ENCODE peak calls at places on chromosomes 11 and 22, in five cellular contexts. H is fibroblast of the aortic adventitia, N is upper lobe of left lung, M is AG04449, T is choroid plexus epithelial cell. D is an unnamed sample.

GRCh38 chr11:67053896-67054850 is 2.5 kb upstream of the RHOD start:
- DNase-seq in M (no peak), H (peak), T (peak), N (no peak), D (peak)

GRCh38 chr11:86264649-86265048 is 20.1 kb downstream of the EED start:
- DNase-seq in N (no peak), M (no peak), T (no peak), H (no peak), D (no peak)

GRCh38 chr11:118789501-118790356 is 1.2 kb downstream of the DDX6 start:
- DNase-seq in H (peak), M (no peak), T (peak), N (no peak), D (peak)

GRCh38 chr22:24996420-24996952 is 44.0 kb downstream of the KIAA1671 start:
- DNase-seq in H (peak), M (no peak), T (peak), N (no peak), D (no peak)

GRCh38 chr11:80441821-80442220 is 1001.0 kb upstream of the TENM4 start:
- DNase-seq in T (peak), M (no peak), H (no peak), N (no peak), D (peak)

GRCh38 chr11:117839936-117840813 is 15.6 kb upstream of the FXYD2 start:
- DNase-seq in T (no peak), M (no peak), H (no peak), N (no peak), D (no peak)

GRCh38 chr11:115084191-115084590 is 405.9 kb downstream of the NXPE2 start:
- DNase-seq in T (no peak), H (no peak), M (no peak), N (no peak), D (no peak)

GRCh38 chr11:76674517-76675400 is 4.2 kb upstream of the LRRC32 start:
- DNase-seq in T (no peak), M (no peak), H (no peak), N (no peak), D (no peak)

GRCh38 chr22:31944700-31945477 is 554 bp downstream of the YWHAH start:
- DNase-seq in M (no peak), H (no peak), N (peak), T (no peak), D (no peak)

GRCh38 chr11:353315-353857 is 15.9 kb upstream of the B4GALNT4 start:
- DNase-seq in H (peak), T (peak), M (peak), N (peak), D (peak)

GRCh38 chr11:10205928-10206327 is 88.1 kb downstream of the SBF2 start:
- DNase-seq in H (no peak), T (no peak), M (no peak), N (no peak), D (no peak)

GRCh38 chr11:10208045-10208674 is 85.9 kb downstream of the SBF2 start:
- DNase-seq in H (peak), M (no peak), N (no peak), T (peak), D (no peak)

DNA sequence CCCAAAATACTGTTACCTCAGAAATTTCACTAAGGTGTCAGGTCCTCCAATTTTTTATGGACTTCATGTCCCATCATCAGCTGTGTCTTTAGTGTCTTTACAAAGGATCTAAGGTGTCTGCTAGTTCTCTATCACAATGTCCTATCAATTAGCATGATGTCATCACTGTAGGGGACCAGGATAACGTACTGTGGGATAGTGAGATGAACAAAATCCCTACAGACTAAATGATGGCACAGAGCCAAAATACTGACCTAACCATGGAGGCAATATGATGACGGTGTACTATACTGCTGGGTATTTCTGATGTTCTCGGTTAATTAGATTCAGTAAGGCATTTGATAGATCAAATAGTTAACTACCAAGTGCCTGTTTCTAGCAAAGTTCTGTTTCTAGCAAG is 82.5 kb downstream of the SBF2 start:
- DNase-seq in H (no peak), N (no peak), T (no peak), M (no peak), D (no peak)
- TF ChIP-seq CTCF in H (no peak), N (no peak), T (no peak), M (no peak), D (no peak)

GRCh38 chr11:96340555-96340885 is 2.5 kb downstream of the MAML2 start:
- DNase-seq in N (no peak), H (peak), T (no peak), M (no peak), D (no peak)
- H3K4me3 ChIP-seq in N (peak), H (peak), T (peak), M (peak), D (peak)

GRCh38 chr22:41092847-41093371 is 517 bp downstream of the EP300 start:
- DNase-seq in T (peak), N (no peak), H (peak), M (no peak), D (no peak)

GRCh38 chr22:41096391-41096790 is 4.0 kb downstream of the EP300 start:
- DNase-seq in N (no peak), M (no peak), H (no peak), T (no peak), D (no peak)

GRCh38 chr22:41094036-41094435 is 1.6 kb downstream of the EP300 start:
- DNase-seq in T (peak), M (no peak), H (peak), N (no peak), D (peak)

GRCh38 chr22:41091139-41092022 is 1.0 kb upstream of the EP300 start:
- DNase-seq in T (peak), M (peak), N (peak), H (peak), D (peak)

DNA sequence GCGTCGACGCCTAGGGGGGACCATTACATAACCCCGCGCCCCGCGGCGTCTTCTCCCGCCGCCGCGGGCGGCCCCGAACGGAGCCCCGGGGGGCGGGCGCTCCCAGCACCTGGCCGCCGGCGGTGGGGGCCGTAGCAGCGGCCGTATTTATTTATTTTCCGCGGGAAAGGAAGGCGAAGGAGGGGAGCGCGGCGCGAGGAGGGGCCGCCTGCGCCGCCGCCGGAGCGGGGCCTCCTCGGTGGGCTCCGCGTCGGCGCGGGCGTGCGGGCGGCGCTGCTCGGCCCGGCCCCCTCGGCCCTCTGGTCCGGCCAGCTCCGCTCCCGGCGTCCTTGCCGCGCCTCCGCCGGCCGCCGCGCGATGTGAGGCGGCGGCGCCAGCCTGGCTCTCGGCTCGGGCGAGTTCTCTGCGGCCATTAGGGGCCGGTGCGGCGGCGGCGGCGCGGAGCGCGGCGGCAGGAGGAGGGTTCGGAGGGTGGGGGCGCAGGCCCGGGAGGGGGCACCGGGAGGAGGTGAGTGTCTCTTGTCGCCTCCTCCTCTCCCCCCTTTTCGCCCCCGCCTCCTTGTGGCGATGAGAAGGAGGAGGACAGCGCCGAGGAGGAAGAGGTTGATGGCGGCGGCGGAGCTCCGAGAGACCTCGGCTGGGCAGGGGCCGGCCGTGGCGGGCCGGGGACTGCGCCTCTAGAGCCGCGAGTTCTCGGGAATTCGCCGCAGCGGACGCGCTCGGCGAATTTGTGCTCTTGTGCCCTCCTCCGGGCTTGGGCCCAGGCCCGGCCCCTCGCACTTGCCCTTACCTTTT is at the start of gene EP300:
- DNase-seq in M (peak), T (peak), H (peak), N (peak), D (peak)
- TF ChIP-seq CTCF in M (peak), T (peak), H (peak), N (peak), D (peak)

GRCh38 chr22:22062306-22062793 is 79.8 kb upstream of the TOP3B start:
- DNase-seq in T (no peak), M (no peak), N (no peak), H (no peak), D (no peak)

GRCh38 chr22:22060200-22061084 is 77.9 kb upstream of the TOP3B start:
- DNase-seq in H (peak), T (peak), N (peak), M (no peak), D (peak)

GRCh38 chr22:22058649-22059475 is 76.3 kb upstream of the TOP3B start:
- DNase-seq in H (no peak), N (no peak), T (no peak), M (no peak), D (no peak)

GRCh38 chr22:22059476-22060002 is 77.0 kb upstream of the TOP3B start:
- DNase-seq in T (no peak), M (no peak), N (no peak), H (no peak), D (no peak)

GRCh38 chr22:22061085-22062077 is 78.8 kb upstream of the TOP3B start:
- DNase-seq in M (no peak), H (peak), T (peak), N (no peak), D (peak)
- H3K4me3 ChIP-seq in M (no peak), H (no peak), T (no peak), N (no peak), D (no peak)

GRCh38 chr22:40036591-40037225 is 42.0 kb downstream of the FAM83F start:
- DNase-seq in N (no peak), T (peak), H (peak), M (no peak), D (peak)
- TF ChIP-seq CTCF in N (peak), T (peak), H (peak), M (peak), D (peak)